ENCODE peak calls at places on chromosomes 1 and 21, in nine cellular contexts. B, I, F, G, N, V, A, Q and P are unnamed samples.

GRCh38 chr1:62070384-62071011 is 124.2 kb upstream of the L1TD1 start:
- DNase-seq in B (no peak), I (peak; percentile 11), F (no peak), G (peak; percentile 17), N (peak; percentile 9), V (no peak), A (no peak), Q (no peak), P (no peak)

GRCh38 chr21:44697811-44698734 is 1.1 kb downstream of the KRTAP10-12 start:
- DNase-seq in B (no peak), I (no peak), F (peak; percentile 10), G (no peak), N (no peak), V (no peak), A (peak; percentile 62), Q (peak; percentile 41), P (no peak)

GRCh38 chr1:48492392-48492791 is 20.4 kb upstream of the SPATA6 start:
- DNase-seq in B (no peak), I (no peak), F (peak; percentile 70), G (no peak), N (no peak), V (no peak), A (no peak), Q (no peak), P (no peak)

GRCh38 chr1:39700348-39700747 is 9.1 kb upstream of the HPCAL4 start:
- DNase-seq in B (no peak), I (no peak), F (no peak), G (no peak), N (no peak), V (no peak), A (no peak), Q (no peak), P (no peak)

GRCh38 chr1:158998781-158999161 is 10.9 kb upstream of the IFI16 start:
- DNase-seq in B (peak; percentile 74), I (peak; percentile 31), F (peak; percentile 51), G (peak; percentile 64), N (peak; percentile 35), V (no peak), A (no peak), Q (peak; percentile 78), P (no peak)

GRCh38 chr1:8367571-8368184 is 49.8 kb downstream of the SLC45A1 start:
- DNase-seq in B (no peak), I (no peak), F (no peak), G (peak; percentile 56), N (no peak), V (no peak), A (no peak), Q (no peak), P (no peak)

GRCh38 chr1:1213153-1213918 is 617 bp downstream of the TNFRSF4 start:
- DNase-seq in B (no peak), I (no peak), F (no peak), G (no peak), N (no peak), V (no peak), A (no peak), Q (no peak), P (no peak)

GRCh38 chr1:155871390-155871789 is 12.0 kb downstream of the SYT11 start:
- DNase-seq in B (peak; percentile 79), I (no peak), F (no peak), G (peak; percentile 14), N (no peak), V (no peak), A (no peak), Q (no peak), P (no peak)

GRCh38 chr1:230381049-230381467 is 45.1 kb downstream of the PGBD5 start:
- DNase-seq in B (no peak), I (no peak), F (peak; percentile 22), G (no peak), N (no peak), V (no peak), A (no peak), Q (no peak), P (no peak)

GRCh38 chr21:24428539-24429186 is 1178.6 kb downstream of the MRPL39 start:
- DNase-seq in B (no peak), I (no peak), F (no peak), G (no peak), N (no peak), V (no peak), A (no peak), Q (no peak), P (no peak)

GRCh38 chr1:84298688-84299535 is 2.6 kb upstream of the SAMD13 start:
- DNase-seq in B (peak; percentile 66), I (peak; percentile 41), F (peak; percentile 67), G (peak; percentile 52), N (peak; percentile 43), V (no peak), A (peak; percentile 82), Q (peak; percentile 75), P (peak; percentile 30)

GRCh38 chr1:29651684-29652665 is 415.7 kb downstream of the PTPRU start:
- DNase-seq in B (no peak), I (no peak), F (peak; percentile 4), G (no peak), N (no peak), V (no peak), A (peak; percentile 53), Q (peak; percentile 17), P (peak; percentile 6)

GRCh38 chr1:21305900-21306189 is 15.6 kb upstream of the ECE1 start:
- DNase-seq in B (no peak), I (no peak), F (no peak), G (no peak), N (no peak), V (no peak), A (no peak), Q (no peak), P (no peak)

GRCh38 chr21:44423312-44423821 is 31.9 kb upstream of the LRRC3 start:
- DNase-seq in B (peak; percentile 42), I (no peak), F (no peak), G (no peak), N (no peak), V (no peak), A (no peak), Q (peak; percentile 47), P (no peak)

GRCh38 chr1:228101994-228102790 is 933 bp downstream of the C1orf35 start:
- DNase-seq in B (peak; percentile 82), I (peak; percentile 76), F (peak; percentile 56), G (peak; percentile 51), N (peak; percentile 74), V (peak; percentile 35), A (no peak), Q (no peak), P (peak; percentile 46)

GRCh38 chr1:208270679-208271111 is 26.5 kb upstream of the PLXNA2 start:
- DNase-seq in B (no peak), I (no peak), F (no peak), G (no peak), N (no peak), V (no peak), A (no peak), Q (no peak), P (no peak)

GRCh38 chr1:32876341-32877210 is 5.9 kb upstream of the FNDC5 start:
- DNase-seq in B (no peak), I (peak; percentile 54), F (peak; percentile 68), G (peak; percentile 61), N (peak; percentile 62), V (peak; percentile 51), A (no peak), Q (peak; percentile 69), P (no peak)

GRCh38 chr1:114105401-114105979 is 48.2 kb downstream of the SYT6 start:
- DNase-seq in B (peak; percentile 39), I (no peak), F (no peak), G (no peak), N (peak; percentile 25), V (no peak), A (no peak), Q (no peak), P (no peak)

GRCh38 chr21:28018741-28019669 is 973.7 kb downstream of the LTN1 start:
- DNase-seq in B (no peak), I (no peak), F (no peak), G (peak; percentile 20), N (no peak), V (no peak), A (no peak), Q (no peak), P (no peak)

DNA sequence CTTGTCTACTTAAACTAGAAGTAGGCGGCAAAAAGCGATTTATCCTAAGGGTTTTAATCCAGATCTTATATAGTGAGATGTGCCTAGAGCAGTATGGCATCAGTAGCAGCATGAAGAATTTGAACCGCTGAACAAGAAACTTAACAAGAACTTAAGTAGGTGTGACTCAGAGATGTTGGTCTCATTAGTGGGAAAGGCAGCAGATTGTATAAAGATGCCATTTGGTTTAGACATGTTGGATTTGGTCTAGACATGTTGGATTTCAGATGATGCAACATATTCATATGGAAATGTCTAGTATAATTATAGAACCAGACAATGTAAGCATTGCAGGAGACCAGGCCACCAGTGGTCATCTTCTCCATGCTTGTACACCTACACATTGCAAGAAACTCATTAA is 42.1 kb upstream of the ZP4 start:
- DNase-seq in B (no peak), I (no peak), F (no peak), G (no peak), N (no peak), V (no peak), A (no peak), Q (no peak), P (no peak)
- TF ChIP-seq CTCF in B (no peak), I (no peak), F (no peak), G (no peak), N (no peak), V (no peak), A (no peak), Q (no peak), P (no peak)

DNA sequence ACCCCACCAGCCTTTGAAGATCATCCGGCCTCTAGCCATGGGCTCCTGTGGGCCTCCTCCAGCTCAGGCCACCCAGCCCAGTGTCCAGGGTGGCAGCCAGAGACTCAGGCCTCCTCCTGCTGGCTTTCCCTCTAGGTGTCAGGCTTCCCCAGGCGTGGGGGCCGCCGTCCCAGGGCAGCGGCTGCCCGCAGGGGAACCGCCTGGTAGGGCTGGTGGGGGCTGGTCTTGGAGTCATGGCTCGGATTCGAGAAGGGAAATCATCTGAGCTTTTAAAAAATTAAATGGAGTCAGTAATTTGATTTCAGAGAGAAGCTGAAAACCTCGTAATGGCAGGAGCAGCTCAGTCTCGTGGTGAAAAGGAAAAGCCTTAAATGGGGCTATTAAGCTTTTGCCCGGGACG is 66.5 kb upstream of the TARDBP start:
- DNase-seq in B (no peak), I (no peak), F (no peak), G (no peak), N (no peak), V (no peak), A (no peak), Q (no peak), P (no peak)
- TF ChIP-seq CTCF in B (no peak), I (no peak), F (no peak), G (no peak), N (no peak), V (no peak), A (no peak), Q (no peak), P (no peak)

GRCh38 chr1:25673962-25674928 is 57.7 kb downstream of the MAN1C1 start:
- DNase-seq in B (no peak), I (no peak), F (no peak), G (no peak), N (no peak), V (no peak), A (no peak), Q (no peak), P (no peak)
- TF ChIP-seq CTCF in B (no peak), I (no peak), F (no peak), G (no peak), N (no peak), V (no peak), A (no peak), Q (no peak), P (no peak)

DNA sequence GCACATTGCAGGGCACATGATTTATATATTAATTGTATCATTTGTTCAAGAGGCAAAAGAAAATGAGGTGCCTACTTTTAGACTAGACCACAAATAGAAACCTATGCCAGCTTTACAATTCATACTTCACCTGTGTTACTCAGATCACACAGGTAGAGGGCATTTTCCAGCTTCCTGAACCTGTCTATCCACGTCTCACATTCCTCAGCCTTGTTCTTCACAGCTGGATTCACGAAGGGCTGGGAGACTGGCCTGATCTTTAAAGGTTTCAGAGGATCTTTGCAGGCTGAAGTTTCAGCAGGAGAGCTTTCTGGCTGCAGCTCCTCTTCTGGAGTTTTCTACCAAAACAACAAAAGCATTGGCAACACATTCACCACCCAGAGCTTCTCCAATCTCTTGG is 70.9 kb upstream of the CYP2J2 start:
- DNase-seq in B (no peak), I (no peak), F (no peak), G (no peak), N (no peak), V (no peak), A (no peak), Q (no peak), P (no peak)
- TF ChIP-seq CTCF in B (no peak), I (no peak), F (no peak), G (no peak), N (no peak), V (no peak), A (no peak), Q (no peak), P (no peak)